ENCODE peak calls at places on chromosomes 12 and 14, in nine cellular contexts. U is AG04449; R is breast epithelium; Y is CD8-positive, alpha-beta T cell; A is HCT116; I is H7; E is foreskin fibroblast; S is upper lobe of right lung; X is right atrium auricular region. G is an unnamed sample.

GRCh38 chr12:80636832-80637231 is 70.6 kb upstream of the MYF6 start:
- DNase-seq in U (no peak), E (no peak), I (no peak), S (no peak), X (no peak), A (no peak), Y (no peak), R (no peak), G (no peak)

GRCh38 chr14:64918216-64918615 is 4.0 kb downstream of the CHURC1 start:
- DNase-seq in X (no peak), Y (no peak), E (no peak), R (no peak), I (no peak), A (no peak), U (no peak), S (no peak), G (no peak)

GRCh38 chr12:87348071-87348470 is 681.1 kb downstream of the C12orf50 start:
- DNase-seq in R (no peak), X (no peak), A (no peak), E (no peak), I (no peak), U (no peak), Y (no peak), S (no peak), G (no peak)

GRCh38 chr12:23950775-23951391 is 1.4 kb upstream of the SOX5 start:
- DNase-seq in R (no peak), E (no peak), X (peak; percentile 59), Y (no peak), A (no peak), I (no peak), S (peak; percentile 51), U (no peak), G (no peak)

GRCh38 chr14:58353516-58354299 is 42.0 kb upstream of the TOMM20L start:
- DNase-seq in U (no peak), X (no peak), R (no peak), A (no peak), S (no peak), I (no peak), Y (no peak), E (no peak), G (no peak)

GRCh38 chr12:90695415-90695814 is 259.6 kb downstream of the CCER1 start:
- DNase-seq in E (no peak), R (no peak), X (no peak), S (no peak), A (no peak), U (no peak), I (no peak), Y (no peak), G (no peak)

GRCh38 chr14:81464253-81465001 is 64.3 kb upstream of the STON2 start:
- DNase-seq in I (peak; percentile 49), U (no peak), Y (peak; percentile 58), E (peak; percentile 44), A (peak; percentile 40), S (no peak), X (no peak), R (no peak), G (peak; percentile 19)

GRCh38 chr14:26204954-26205479 is 392.8 kb downstream of the NOVA1 start:
- DNase-seq in Y (no peak), X (no peak), E (no peak), R (peak; percentile 59), A (no peak), U (no peak), I (peak; percentile 62), S (no peak), G (no peak)

GRCh38 chr12:32139064-32139421 is 32.4 kb downstream of the BICD1 start:
- DNase-seq in X (no peak), Y (no peak), U (no peak), I (no peak), R (no peak), S (no peak), A (no peak), E (peak; percentile 32), G (no peak)

GRCh38 chr14:71452987-71453386 is 479.2 kb upstream of the RGS6 start:
- DNase-seq in S (no peak), Y (no peak), A (no peak), E (no peak), U (no peak), X (no peak), R (no peak), I (no peak), G (no peak)

GRCh38 chr12:1530592-1531159 is 63.7 kb downstream of the FBXL14 start:
- DNase-seq in X (no peak), U (no peak), I (peak; percentile 83), Y (no peak), R (no peak), E (no peak), A (no peak), S (no peak), G (no peak)

GRCh38 chr14:59511916-59512530 is 27.7 kb downstream of the JKAMP start:
- DNase-seq in E (no peak), I (peak; percentile 62), S (no peak), A (no peak), X (no peak), Y (no peak), R (no peak), U (no peak), G (no peak)

GRCh38 chr12:101127521-101128219 is 82.4 kb downstream of the SLC5A8 start:
- DNase-seq in R (no peak), U (peak; percentile 28), I (no peak), E (peak; percentile 52), S (no peak), Y (no peak), X (no peak), A (no peak), G (peak; percentile 59)

GRCh38 chr14:68977741-68978549 is 1.2 kb downstream of the ACTN1 start:
- DNase-seq in R (peak; percentile 74), I (peak; percentile 83), E (peak; percentile 94), Y (peak; percentile 64), U (peak; percentile 89), X (no peak), S (peak; percentile 83), A (no peak), G (no peak)

GRCh38 chr12:56220611-56221232 is 1.0 kb downstream of the RNF41 start:
- DNase-seq in U (peak; percentile 10), R (no peak), S (peak; percentile 71), X (no peak), A (no peak), I (no peak), Y (no peak), E (peak; percentile 46), G (no peak)

GRCh38 chr14:49303952-49304516 is 282.1 kb downstream of the RPS29 start:
- DNase-seq in Y (no peak), A (no peak), S (no peak), R (no peak), X (no peak), U (no peak), E (no peak), I (peak; percentile 55), G (no peak)

GRCh38 chr14:51653855-51654548 is 2.3 kb downstream of the FRMD6 start:
- DNase-seq in U (no peak), X (no peak), S (no peak), A (no peak), R (no peak), E (no peak), I (no peak), Y (no peak), G (no peak)

GRCh38 chr12:123523518-123523917 is 10.0 kb downstream of the RILPL1 start:
- DNase-seq in Y (no peak), S (no peak), I (no peak), E (no peak), R (no peak), U (no peak), X (no peak), A (no peak), G (no peak)

GRCh38 chr12:31740618-31741017 is 11.8 kb upstream of the AMN1 start:
- DNase-seq in I (no peak), A (no peak), X (no peak), S (no peak), R (no peak), E (no peak), Y (no peak), U (no peak), G (no peak)

GRCh38 chr12:63010698-63011097 is 75.7 kb upstream of the PPM1H start:
- DNase-seq in R (no peak), I (no peak), Y (no peak), X (no peak), E (no peak), A (no peak), U (no peak), S (no peak), G (no peak)

GRCh38 chr14:54175298-54175942 is 218.8 kb upstream of the BMP4 start:
- DNase-seq in R (no peak), X (peak; percentile 67), S (no peak), U (no peak), A (peak; percentile 78), E (peak; percentile 60), Y (peak; percentile 28), I (peak; percentile 53), G (no peak)

GRCh38 chr14:101110729-101111619 is 207.5 kb upstream of the RTL1 start:
- DNase-seq in R (no peak), U (no peak), I (peak; percentile 24), Y (peak; percentile 7), A (no peak), X (peak; percentile 32), E (no peak), S (peak; percentile 56), G (no peak)

GRCh38 chr12:46154221-46154975 is 114.4 kb downstream of the SLC38A1 start:
- DNase-seq in U (no peak), I (no peak), E (peak; percentile 60), A (peak; percentile 3), R (no peak), X (no peak), S (no peak), Y (no peak), G (peak; percentile 31)

GRCh38 chr14:104843442-104844305 is 21.4 kb upstream of the CEP170B start:
- DNase-seq in E (no peak), S (peak; percentile 67), X (no peak), U (no peak), Y (no peak), R (peak; percentile 53), A (no peak), I (peak; percentile 89), G (no peak)
- H3K4me3 ChIP-seq in E (no peak overlapping the region), S (peak overlapping the region; percentile 40), X (peak overlapping the region; percentile 49), U (no peak overlapping the region), Y (no peak overlapping the region), R (peak overlapping the region; percentile 66), A (no peak overlapping the region), I (peak overlapping the region; percentile 47), G (peak overlapping the region; percentile 21)

GRCh38 chr12:13435535-13435934 is 239.0 kb downstream of the EMP1 start:
- DNase-seq in R (no peak), S (no peak), U (no peak), E (no peak), X (no peak), I (peak; percentile 19), A (no peak), Y (no peak), G (no peak)
- H3K4me3 ChIP-seq in R (no peak overlapping the region), S (no peak overlapping the region), U (no peak overlapping the region), E (no peak overlapping the region), X (no peak overlapping the region), I (no peak overlapping the region), A (no peak overlapping the region), Y (no peak overlapping the region), G (no peak overlapping the region)

GRCh38 chr12:99627459-99627858 is 20.1 kb upstream of the GARIN6 start:
- DNase-seq in A (no peak), S (no peak), X (no peak), R (no peak), Y (no peak), I (no peak), U (no peak), E (no peak), G (no peak)
- H3K4me3 ChIP-seq in A (no peak overlapping the region), S (no peak overlapping the region), X (no peak overlapping the region), R (no peak overlapping the region), Y (no peak overlapping the region), I (no peak overlapping the region), U (no peak overlapping the region), E (no peak overlapping the region), G (no peak overlapping the region)

GRCh38 chr14:24095196-24096068 is 1.3 kb downstream of the PCK2 start:
- DNase-seq in S (peak; percentile 86), A (no peak), U (no peak), E (peak; percentile 46), R (no peak), I (peak; percentile 91), Y (peak; percentile 26), X (peak; percentile 75), G (peak; percentile 29)
- H3K4me3 ChIP-seq in S (peak overlapping the region; percentile 97), A (peak overlapping the region; percentile 96), U (peak overlapping the region; percentile 87), E (peak overlapping the region; percentile 82), R (peak overlapping the region; percentile 98), I (peak overlapping the region; percentile 94), Y (peak overlapping the region; percentile 99), X (peak overlapping the region; percentile 91), G (peak overlapping the region; percentile 82)

G was measured in BJ.